ENCODE peak calls at places on chromosomes 13 and 19, in five cellular contexts. H, N, Q, M and G are unnamed samples.

GRCh38 chr13:34207334-34207733 is 389.4 kb downstream of the RFC3 start:
- DNase-seq in H (peak; percentile 92), N (no peak), Q (peak; percentile 29), M (peak; percentile 82), G (no peak)

GRCh38 chr13:43558312-43558711 is 228.5 kb downstream of the ENOX1 start:
- DNase-seq in H (no peak), N (no peak), Q (no peak), M (no peak), G (no peak)

GRCh38 chr19:49430678-49431329 is 5.6 kb downstream of the GFY start:
- DNase-seq in H (no peak), N (no peak), Q (no peak), M (no peak), G (no peak)

GRCh38 chr19:13926715-13927114 is 11.5 kb downstream of the PODNL1 start:
- DNase-seq in H (no peak), N (no peak), Q (no peak), M (no peak), G (no peak)

GRCh38 chr19:37867831-37868230 is 38.6 kb downstream of the WDR87 start:
- DNase-seq in H (peak; percentile 34), N (no peak), Q (no peak), M (peak; percentile 89), G (no peak)

GRCh38 chr13:79749985-79750551 is 269.1 kb downstream of the NDFIP2 start:
- DNase-seq in H (peak; percentile 95), N (no peak), Q (peak; percentile 58), M (peak; percentile 93), G (no peak)

GRCh38 chr13:110711778-110712070 is 1.8 kb upstream of the ING1 start:
- DNase-seq in H (peak; percentile 17), N (no peak), Q (no peak), M (no peak), G (no peak)

GRCh38 chr13:84609716-84610115 is 727.4 kb upstream of the SLITRK1 start:
- DNase-seq in H (peak; percentile 64), N (no peak), Q (no peak), M (peak; percentile 76), G (no peak)

GRCh38 chr19:17391371-17392151 is 2.4 kb downstream of the CCDC194 start:
- DNase-seq in H (no peak), N (no peak), Q (no peak), M (no peak), G (no peak)

GRCh38 chr13:44746690-44747089 is 170.6 kb upstream of the TSC22D1 start:
- DNase-seq in H (no peak), N (no peak), Q (no peak), M (no peak), G (no peak)

GRCh38 chr13:96533408-96533807 is 443.5 kb downstream of the HS6ST3 start:
- DNase-seq in H (no peak), N (no peak), Q (no peak), M (no peak), G (no peak)

GRCh38 chr19:45100202-45100600 is 7.2 kb downstream of the PPP1R37 start:
- DNase-seq in H (no peak), N (no peak), Q (no peak), M (no peak), G (no peak)

GRCh38 chr13:24045456-24045996 is 115.0 kb upstream of the SPATA13 start:
- DNase-seq in H (no peak), N (no peak), Q (no peak), M (no peak), G (no peak)

GRCh38 chr13:23159205-23159586 is 21.6 kb upstream of the SGCG start:
- DNase-seq in H (peak; percentile 34), N (peak; percentile 1), Q (no peak), M (peak; percentile 43), G (peak; percentile 38)

GRCh38 chr19:46478356-46478986 is 7.1 kb upstream of the PNMA8A start:
- DNase-seq in H (no peak), N (no peak), Q (no peak), M (peak; percentile 77), G (no peak)

GRCh38 chr13:44108345-44108858 is 228.7 kb downstream of the LACC1 start:
- DNase-seq in H (no peak), N (no peak), Q (peak; percentile 35), M (peak; percentile 20), G (no peak)

GRCh38 chr13:99270503-99270902 is 12.3 kb upstream of the GPR18 start:
- DNase-seq in H (no peak), N (no peak), Q (no peak), M (no peak), G (no peak)

GRCh38 chr13:50693755-50694154 is 149.7 kb downstream of the DLEU7 start:
- DNase-seq in H (peak; percentile 58), N (no peak), Q (peak; percentile 69), M (no peak), G (no peak)

GRCh38 chr13:73940098-73940497 is 194.1 kb downstream of the KLF12 start:
- DNase-seq in H (no peak), N (no peak), Q (peak; percentile 32), M (no peak), G (no peak)

GRCh38 chr13:22757530-22758120 is 423.2 kb upstream of the SGCG start:
- DNase-seq in H (no peak), N (no peak), Q (no peak), M (peak; percentile 14), G (no peak)

GRCh38 chr13:19984430-19985218 is 26.1 kb downstream of the ZMYM2 start:
- DNase-seq in H (peak; percentile 48), N (no peak), Q (no peak), M (peak; percentile 56), G (no peak)

GRCh38 chr13:109744512-109745051 is 41.8 kb downstream of the IRS2 start:
- DNase-seq in H (peak; percentile 57), N (no peak), Q (peak; percentile 40), M (peak; percentile 82), G (no peak)

GRCh38 chr19:2841858-2842574 is 741 bp downstream of the ZNF555 start:
- DNase-seq in H (peak; percentile 4), N (no peak), Q (no peak), M (no peak), G (no peak)

GRCh38 chr13:101303512-101303911 is 112.8 kb downstream of the NALCN start:
- DNase-seq in H (no peak), N (no peak), Q (no peak), M (peak; percentile 17), G (no peak)

GRCh38 chr13:59176775-59177174 is 987.0 kb downstream of the DIAPH3 start:
- DNase-seq in H (peak; percentile 0), N (no peak), Q (no peak), M (no peak), G (no peak)

GRCh38 chr13:77305276-77305675 is 21.6 kb downstream of the MYCBP2 start:
- DNase-seq in H (no peak), N (no peak), Q (no peak), M (no peak), G (no peak)

GRCh38 chr19:38073806-38074685 is 150.0 kb downstream of the DPF1 start:
- DNase-seq in H (no peak), N (no peak), Q (no peak), M (no peak), G (no peak)

GRCh38 chr13:40580566-40581276 is 85.7 kb downstream of the FOXO1 start:
- DNase-seq in H (no peak), N (no peak), Q (no peak), M (no peak), G (no peak)

GRCh38 chr13:32428581-32429072 is 697 bp upstream of the N4BP2L1 start:
- DNase-seq in H (no peak), N (no peak), Q (no peak), M (no peak), G (no peak)

GRCh38 chr13:52903320-52903719 is 54.9 kb upstream of the PCDH8 start:
- DNase-seq in H (no peak), N (no peak), Q (no peak), M (no peak), G (peak; percentile 5)

GRCh38 chr19:31436121-31436776 is 87.0 kb upstream of the TSHZ3 start:
- DNase-seq in H (peak; percentile 13), N (no peak), Q (no peak), M (peak; percentile 38), G (no peak)

GRCh38 chr13:26221399-26221720 is 754 bp downstream of the RNF6 start:
- DNase-seq in H (no peak), N (no peak), Q (no peak), M (no peak), G (no peak)

GRCh38 chr19:10876459-10877240 is 5.3 kb downstream of the CARM1 start:
- DNase-seq in H (no peak), N (no peak), Q (no peak), M (no peak), G (peak; percentile 54)

GRCh38 chr19:22545751-22546150 is 88.4 kb upstream of the ZNF492 start:
- DNase-seq in H (peak; percentile 7), N (no peak), Q (no peak), M (peak; percentile 14), G (peak; percentile 8)

GRCh38 chr19:4972509-4973230 is 3.8 kb downstream of the KDM4B start:
- DNase-seq in H (peak; percentile 65), N (no peak), Q (no peak), M (peak; percentile 80), G (no peak)

GRCh38 chr13:39362652-39363390 is 240.2 kb downstream of the LHFPL6 start:
- DNase-seq in H (peak; percentile 20), N (no peak), Q (no peak), M (peak; percentile 82), G (no peak)

GRCh38 chr13:29802621-29803020 is 47.8 kb downstream of the UBL3 start:
- DNase-seq in H (peak; percentile 13), N (no peak), Q (no peak), M (peak; percentile 33), G (no peak)